ENCODE peak calls at places on chromosomes 2 and 18, in nine cellular contexts. L is heart right ventricle; H is GM18507; Q is NCI-H1930; D is CD4-positive, alpha-beta T cell; W is ureter; S is effector CD4-positive, alpha-beta T cell; E is NCI-H345; A is NCI-H1105. K is an unnamed sample.
A peak's percentile ranks its signal among the peaks of the same experiment; 100 is the strongest.

GRCh38 chr2:28398101-28398834 is 5.6 kb downstream of the FOSL2 start:
- DNase-seq in L (no peak), H (no peak), Q (no peak), D (no peak), W (no peak), S (no peak), E (no peak), A (no peak), K (no peak)

GRCh38 chr2:137168564-137168963 is 403.2 kb downstream of the THSD7B start:
- DNase-seq in L (no peak), H (no peak), Q (no peak), D (no peak), W (no peak), S (no peak), E (no peak), A (no peak), K (no peak)

GRCh38 chr2:190354003-190354690 is 10.8 kb downstream of the INPP1 start:
- DNase-seq in L (peak; percentile 26), H (no peak), Q (no peak), D (no peak), W (no peak), S (no peak), E (no peak), A (no peak), K (no peak)

GRCh38 chr2:173446722-173447121 is 92.0 kb downstream of the CDCA7 start:
- DNase-seq in L (no peak), H (no peak), Q (no peak), D (no peak), W (no peak), S (no peak), E (no peak), A (no peak), K (no peak)

GRCh38 chr2:59899692-59900091 is 653.8 kb downstream of the BCL11A start:
- DNase-seq in L (no peak), H (no peak), Q (no peak), D (no peak), W (no peak), S (no peak), E (no peak), A (no peak), K (no peak)

GRCh38 chr2:11762799-11763461 is 16.5 kb downstream of the LPIN1 start:
- DNase-seq in L (no peak), H (no peak), Q (no peak), D (no peak), W (no peak), S (no peak), E (no peak), A (no peak), K (no peak)

GRCh38 chr2:130391872-130392670 is 36.2 kb downstream of the PTPN18 start:
- DNase-seq in L (no peak), H (no peak), Q (no peak), D (no peak), W (no peak), S (no peak), E (peak; percentile 52), A (peak; percentile 12), K (no peak)

GRCh38 chr2:37629529-37629928 is 41.9 kb downstream of the CDC42EP3 start:
- DNase-seq in L (no peak), H (no peak), Q (no peak), D (no peak), W (no peak), S (no peak), E (no peak), A (no peak), K (no peak)

GRCh38 chr18:12283256-12283655 is 24.8 kb upstream of the TUBB6 start:
- DNase-seq in L (no peak), H (no peak), Q (no peak), D (no peak), W (no peak), S (no peak), E (no peak), A (no peak), K (no peak)

GRCh38 chr2:71526131-71526530 is 72.8 kb downstream of the DYSF start:
- DNase-seq in L (no peak), H (no peak), Q (no peak), D (no peak), W (no peak), S (no peak), E (no peak), A (no peak), K (no peak)

GRCh38 chr2:232349946-232350635 is 28.5 kb upstream of the ALPP start:
- DNase-seq in L (no peak), H (no peak), Q (no peak), D (no peak), W (no peak), S (no peak), E (peak; percentile 12), A (no peak), K (no peak)

K was measured in lung.